ENCODE peak calls at places on chromosomes 7 and 10, in ten cellular contexts. G is CD8-positive, alpha-beta memory T cell; E is BJ; Q is iPS DF 6.9; T is coronary artery; X is suprapubic skin; L is bronchial epithelial cell; P is cardiac fibroblast; U is colonic mucosa; B is brain microvascular endothelial cell. D is an unnamed sample.

GRCh38 chr10:33337335-33337854 is 2.9 kb upstream of the NRP1 start:
- DNase-seq in T (no peak), P (peak; percentile 92), L (no peak), E (no peak), Q (no peak), B (peak; percentile 81), X (no peak), U (peak; percentile 26), G (no peak), D (no peak)

GRCh38 chr7:74356589-74357315 is 67.5 kb downstream of the CLIP2 start:
- DNase-seq in B (no peak), L (no peak), U (no peak), E (no peak), P (no peak), G (no peak), T (no peak), Q (no peak), X (no peak), D (no peak)

GRCh38 chr10:43292745-43293676 is 26.1 kb upstream of the RASGEF1A start:
- DNase-seq in L (peak; percentile 40), Q (no peak), U (peak; percentile 56), B (peak; percentile 49), T (no peak), X (peak; percentile 77), E (no peak), G (peak; percentile 33), P (peak; percentile 66), D (no peak)

GRCh38 chr10:19347592-19347991 is 299.0 kb downstream of the MALRD1 start:
- DNase-seq in E (no peak), P (peak; percentile 7), T (no peak), X (no peak), G (no peak), L (no peak), Q (peak; percentile 7), B (no peak), U (no peak), D (no peak)

GRCh38 chr10:4947635-4948596 is 15.3 kb upstream of the AKR1C1 start:
- DNase-seq in U (no peak), X (no peak), Q (no peak), L (peak; percentile 99), T (peak; percentile 80), P (peak; percentile 95), B (peak; percentile 70), E (peak; percentile 88), G (no peak), D (no peak)

GRCh38 chr10:78459639-78460037 is 426.0 kb downstream of the RPS24 start:
- DNase-seq in B (no peak), U (no peak), G (no peak), L (no peak), Q (no peak), P (no peak), X (no peak), E (no peak), T (no peak), D (no peak)

GRCh38 chr7:142539901-142540300 is 209.4 kb upstream of the PRSS1 start:
- DNase-seq in P (peak; percentile 31), U (no peak), X (no peak), L (peak; percentile 95), E (peak; percentile 55), B (no peak), T (no peak), Q (no peak), G (no peak), D (no peak)

GRCh38 chr10:16242859-16243613 is 193.8 kb upstream of the PTER start:
- DNase-seq in P (no peak), T (no peak), Q (peak; percentile 91), E (no peak), B (no peak), X (no peak), U (no peak), L (no peak), G (no peak), D (no peak)

GRCh38 chr7:157476201-157476600 is 139.4 kb downstream of the DNAJB6 start:
- DNase-seq in L (no peak), Q (no peak), E (no peak), G (no peak), P (no peak), T (peak; percentile 43), X (peak; percentile 70), U (no peak), B (no peak), D (no peak)

GRCh38 chr7:157479326-157479725 is 142.5 kb downstream of the DNAJB6 start:
- DNase-seq in E (no peak), G (no peak), B (no peak), X (peak; percentile 66), U (no peak), Q (no peak), L (no peak), T (peak; percentile 45), P (no peak), D (no peak)

GRCh38 chr7:157476654-157477549 is 140.1 kb downstream of the DNAJB6 start:
- DNase-seq in T (peak; percentile 55), G (no peak), X (peak; percentile 55), Q (no peak), E (no peak), U (no peak), P (no peak), B (no peak), L (no peak), D (no peak)

GRCh38 chr7:157475601-157476000 is 138.8 kb downstream of the DNAJB6 start:
- DNase-seq in T (no peak), G (no peak), Q (no peak), B (no peak), P (no peak), E (no peak), L (no peak), U (no peak), X (peak; percentile 48), D (no peak)

DNA sequence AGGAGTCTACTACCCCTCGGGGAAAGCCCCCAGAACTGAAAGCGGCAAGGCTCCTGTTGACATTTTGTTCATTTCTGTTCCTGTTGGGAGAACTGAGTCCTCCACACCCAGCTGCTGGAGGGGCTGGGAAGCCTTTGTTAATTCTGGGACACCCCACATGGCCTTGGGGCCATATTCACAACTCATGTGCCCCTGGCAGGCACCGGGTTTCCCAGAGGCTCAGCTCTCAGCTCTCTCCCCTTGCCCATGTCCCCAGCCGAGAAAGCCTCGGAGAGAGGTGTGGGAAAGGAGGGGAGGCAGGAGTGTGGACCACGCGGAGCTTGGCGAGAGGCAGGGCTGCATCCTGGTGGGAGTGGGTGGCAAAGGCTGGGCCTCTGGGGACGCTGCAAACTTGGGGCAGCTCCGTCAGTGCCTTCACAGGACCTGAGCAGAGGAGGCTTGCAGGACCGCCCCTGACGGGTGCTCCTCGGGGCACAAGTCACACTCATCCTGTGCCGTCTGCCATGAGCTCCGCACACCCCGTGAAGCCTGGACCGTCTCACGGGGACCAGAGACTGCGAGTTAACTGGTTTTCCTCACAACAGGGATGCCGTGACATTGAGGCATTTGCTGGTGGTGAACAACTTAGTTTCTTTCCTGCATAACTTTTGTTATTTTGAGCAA is 140.9 kb downstream of the DNAJB6 start:
- DNase-seq in G (no peak), U (no peak), L (no peak), B (no peak), E (no peak), P (no peak), T (peak; percentile 70), Q (no peak), X (peak; percentile 67), D (no peak)
- H3K4me3 ChIP-seq in G (peak overlapping the region; percentile 47), U (no peak overlapping the region), L (no peak overlapping the region), B (no peak overlapping the region), E (no peak overlapping the region), P (no peak overlapping the region), T (no peak overlapping the region), Q (no peak overlapping the region), X (no peak overlapping the region), D (no peak overlapping the region)

DNA sequence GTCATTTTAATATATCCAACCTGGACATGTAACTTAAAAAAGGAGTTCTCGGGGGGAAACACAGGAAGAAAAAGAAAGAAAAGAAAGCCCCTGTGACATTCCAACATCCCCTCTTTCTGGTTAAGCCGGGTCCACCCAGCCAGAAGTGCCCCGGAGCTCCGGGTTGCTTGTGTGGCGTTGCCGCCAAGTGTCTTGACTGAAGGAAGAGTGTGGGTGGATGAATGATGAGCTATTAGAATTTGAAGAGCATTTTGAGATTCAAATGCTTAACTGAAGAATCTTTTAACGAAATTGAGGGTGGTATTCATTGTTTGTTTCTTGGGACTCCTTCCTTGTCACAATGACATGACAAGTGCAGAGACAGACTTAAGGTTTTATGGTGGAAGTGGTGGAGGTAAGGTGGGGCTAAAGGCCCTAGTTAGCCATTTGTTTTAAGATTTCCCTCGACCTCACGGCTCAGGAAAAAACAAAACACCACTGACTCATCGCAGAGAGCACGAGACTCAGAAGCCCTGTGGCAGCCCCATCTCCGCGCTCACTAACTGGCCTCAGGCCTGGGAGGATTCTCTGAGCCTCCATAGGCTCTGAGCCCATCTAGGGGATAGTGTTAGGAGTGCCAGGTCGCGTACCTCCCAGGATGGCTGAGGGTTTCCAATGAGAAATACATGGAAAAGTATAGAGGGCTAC is 1.8 kb upstream of the GLI3 start:
- DNase-seq in X (no peak), U (no peak), G (no peak), T (no peak), L (peak; percentile 69), B (peak; percentile 76), E (no peak), P (peak; percentile 77), Q (no peak), D (no peak)
- H3K4me3 ChIP-seq in X (peak overlapping the region; percentile 79), U (no peak overlapping the region), G (no peak overlapping the region), T (no peak overlapping the region), L (no peak overlapping the region), B (no peak overlapping the region), E (no peak overlapping the region), P (no peak overlapping the region), Q (no peak overlapping the region), D (no peak overlapping the region)

GRCh38 chr7:17298840-17299476 is 506 bp downstream of the AHR start:
- DNase-seq in P (peak; percentile 48), X (peak; percentile 81), B (no peak), G (peak; percentile 61), U (peak; percentile 64), Q (no peak), E (no peak), L (no peak), T (peak; percentile 79), D (no peak)

GRCh38 chr7:17302575-17303142 is 4.2 kb downstream of the AHR start:
- DNase-seq in U (no peak), L (peak; percentile 75), T (no peak), P (peak; percentile 51), E (no peak), B (no peak), Q (no peak), G (peak; percentile 12), X (no peak), D (no peak)

GRCh38 chr7:17300012-17300411 is 1.6 kb downstream of the AHR start:
- DNase-seq in G (no peak), L (peak; percentile 18), X (no peak), Q (no peak), U (no peak), B (no peak), T (no peak), P (no peak), E (no peak), D (no peak)

GRCh38 chr7:17299477-17299991 is 1.1 kb downstream of the AHR start:
- DNase-seq in Q (no peak), X (no peak), P (no peak), B (no peak), T (no peak), E (no peak), L (peak; percentile 42), U (peak; percentile 31), G (peak; percentile 11), D (no peak)

DNA sequence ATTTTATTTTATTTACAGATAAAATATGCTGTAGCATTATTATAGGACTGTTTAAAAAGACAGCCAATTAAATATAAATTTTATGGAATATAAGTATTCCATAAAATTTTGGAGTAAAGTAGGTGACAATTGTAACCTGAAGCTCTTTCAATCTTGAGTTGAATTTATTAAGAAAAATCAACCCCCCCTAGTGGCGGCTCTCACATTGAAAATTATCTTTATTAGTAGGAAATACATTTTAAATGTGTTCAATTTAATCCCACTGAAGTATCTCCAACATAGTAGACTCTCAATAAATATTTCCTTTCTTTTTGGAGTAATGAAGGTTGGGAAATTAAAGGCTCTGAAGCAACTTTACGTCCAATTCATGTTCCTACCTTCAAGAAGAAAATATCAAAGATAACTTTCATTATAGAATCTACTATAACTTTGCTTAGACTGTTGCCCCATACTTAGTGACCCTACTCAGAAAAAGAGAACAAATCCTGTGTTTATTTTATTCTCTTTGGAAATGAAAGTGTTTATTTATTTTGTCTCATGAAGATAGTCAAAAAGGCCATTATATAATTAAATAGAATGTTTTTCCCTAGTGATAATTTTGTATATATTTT is 3.1 kb downstream of the AHR start:
- DNase-seq in G (peak; percentile 23), X (peak; percentile 78), L (peak; percentile 58), U (peak; percentile 67), T (no peak), Q (no peak), E (no peak), B (peak; percentile 60), P (peak; percentile 70), D (peak; percentile 18)
- H3K4me3 ChIP-seq in G (no peak overlapping the region), X (peak overlapping the region; percentile 82), L (peak overlapping the region; percentile 97), U (peak overlapping the region; percentile 95), T (peak overlapping the region; percentile 99), Q (no peak overlapping the region), E (peak overlapping the region; percentile 98), B (peak overlapping the region; percentile 82), P (peak overlapping the region; percentile 84), D (no peak overlapping the region)

GRCh38 chr10:122464575-122464974 is 3.2 kb downstream of the HTRA1 start:
- DNase-seq in L (no peak), P (no peak), G (no peak), U (no peak), E (no peak), Q (no peak), B (no peak), T (no peak), X (no peak), D (no peak)

GRCh38 chr10:122462533-122463465 is 1.4 kb downstream of the HTRA1 start:
- DNase-seq in B (peak; percentile 49), E (no peak), X (peak; percentile 90), T (peak; percentile 85), L (no peak), Q (no peak), U (peak; percentile 44), G (no peak), P (peak; percentile 60), D (no peak)

GRCh38 chr10:122463466-122464157 is 2.3 kb downstream of the HTRA1 start:
- DNase-seq in G (no peak), U (no peak), T (no peak), P (no peak), E (no peak), X (no peak), B (no peak), Q (no peak), L (no peak), D (no peak)

GRCh38 chr10:122465401-122465800 is 4.0 kb downstream of the HTRA1 start:
- DNase-seq in L (no peak), E (no peak), X (no peak), B (no peak), P (no peak), Q (no peak), G (no peak), U (no peak), T (no peak), D (no peak)

GRCh38 chr10:122464158-122464510 is 2.8 kb downstream of the HTRA1 start:
- DNase-seq in X (no peak), B (no peak), L (no peak), U (no peak), Q (no peak), E (no peak), T (no peak), G (no peak), P (no peak), D (no peak)
- H3K4me3 ChIP-seq in X (peak overlapping the region; percentile 85), B (peak overlapping the region; percentile 79), L (no peak overlapping the region), U (no peak overlapping the region), Q (no peak overlapping the region), E (no peak overlapping the region), T (peak overlapping the region; percentile 98), G (no peak overlapping the region), P (no peak overlapping the region), D (no peak overlapping the region)

D was measured in Jurkat, Clone E6-1.